ENCODE peak calls at places on chromosomes 1 and 21, in six cellular contexts. U is pancreas, X is GM23338, W is left ventricle myocardium inferior, Y is fibroblast of the aortic adventitia, E is HFF-Myc. H is an unnamed sample.

GRCh38 chr21:28118570-28118969 is 874.1 kb downstream of the LTN1 start:
- DNase-seq in U (no peak), X (no peak), W (no peak), Y (no peak), E (no peak), H (no peak)

GRCh38 chr1:210201671-210202070 is 30.9 kb upstream of the SERTAD4 start:
- DNase-seq in U (no peak), X (no peak), W (no peak), Y (no peak), E (no peak), H (no peak)

GRCh38 chr21:40905251-40905650 is 58.3 kb upstream of the DSCAM start:
- DNase-seq in U (no peak), X (no peak), W (no peak), Y (no peak), E (no peak), H (no peak)

GRCh38 chr1:202567747-202568146 is 142.5 kb downstream of the SYT2 start:
- DNase-seq in U (no peak), X (peak), W (no peak), Y (peak), E (no peak), H (peak)

GRCh38 chr1:110671323-110671722 is 3.4 kb downstream of the KCNA3 start:
- DNase-seq in U (no peak), X (no peak), W (no peak), Y (no peak), E (no peak), H (no peak)

GRCh38 chr1:60535713-60536112 is 462.1 kb upstream of the C1orf87 start:
- DNase-seq in U (no peak), X (no peak), W (no peak), Y (no peak), E (no peak), H (no peak)

GRCh38 chr21:24148461-24148860 is 1458.8 kb downstream of the MRPL39 start:
- DNase-seq in U (no peak), X (no peak), W (no peak), Y (no peak), E (no peak), H (no peak)

GRCh38 chr1:185281245-185281644 is 35.8 kb downstream of the IVNS1ABP start:
- DNase-seq in U (no peak), X (no peak), W (no peak), Y (no peak), E (no peak), H (no peak)

GRCh38 chr1:109252167-109252892 is 3.0 kb downstream of the CELSR2 start:
- DNase-seq in U (no peak), X (no peak), W (no peak), Y (no peak), E (no peak), H (no peak)

GRCh38 chr21:15592271-15592860 is 137.4 kb upstream of the USP25 start:
- DNase-seq in U (no peak), X (peak), W (no peak), Y (peak), E (peak), H (peak)

GRCh38 chr1:23010734-23011449 is 4.8 kb downstream of the TEX46 start:
- DNase-seq in U (no peak), X (no peak), W (no peak), Y (peak), E (no peak), H (peak)

GRCh38 chr1:207397525-207397926 is 56.6 kb upstream of the CR2 start:
- DNase-seq in U (no peak), X (peak), W (no peak), Y (peak), E (peak), H (no peak)

GRCh38 chr1:172946814-172947507 is 103.8 kb downstream of the TNFSF18 start:
- DNase-seq in U (no peak), X (no peak), W (no peak), Y (no peak), E (no peak), H (no peak)

GRCh38 chr1:172845371-172845770 is 186.5 kb downstream of the FASLG start:
- DNase-seq in U (no peak), X (peak), W (no peak), Y (peak), E (no peak), H (no peak)

GRCh38 chr1:246210751-246211150 is 296.3 kb downstream of the SMYD3 start:
- DNase-seq in U (no peak), X (peak), W (no peak), Y (no peak), E (no peak), H (no peak)

GRCh38 chr1:53298163-53298685 is 29.6 kb downstream of the LRP8 start:
- DNase-seq in U (no peak), X (no peak), W (no peak), Y (peak), E (no peak), H (peak)

GRCh38 chr1:236159704-236160539 is 17.6 kb downstream of the GPR137B start:
- DNase-seq in U (no peak), X (no peak), W (no peak), Y (no peak), E (no peak), H (no peak)

GRCh38 chr1:236161230-236161629 is 18.9 kb downstream of the GPR137B start:
- DNase-seq in U (no peak), X (no peak), W (no peak), Y (no peak), E (no peak), H (no peak)

GRCh38 chr1:236163460-236164153 is 21.3 kb downstream of the GPR137B start:
- DNase-seq in U (no peak), X (no peak), W (no peak), Y (no peak), E (no peak), H (no peak)

GRCh38 chr1:236158719-236159118 is 16.4 kb downstream of the GPR137B start:
- DNase-seq in U (no peak), X (no peak), W (no peak), Y (no peak), E (no peak), H (no peak)

GRCh38 chr1:236160540-236161127 is 18.3 kb downstream of the GPR137B start:
- DNase-seq in U (no peak), X (no peak), W (no peak), Y (no peak), E (no peak), H (no peak)
- TF ChIP-seq CTCF in U (no peak), X (no peak), W (no peak), Y (no peak), E (no peak), H (no peak)

GRCh38 chr21:32410916-32411315 is 1.6 kb upstream of the EVA1C start:
- DNase-seq in U (no peak), X (no peak), W (no peak), Y (no peak), E (no peak), H (no peak)
- H3K4me3 ChIP-seq in U (peak), X (peak), W (peak), Y (no peak), E (peak), H (no peak)

GRCh38 chr1:176119549-176119948 is 87.5 kb downstream of the COP1 start:
- DNase-seq in U (no peak), X (peak), W (no peak), Y (peak), E (no peak), H (no peak)
- TF ChIP-seq CTCF in U (no peak), X (peak), W (peak), Y (peak), E (peak), H (peak)

GRCh38 chr21:32093758-32094463 is 184.9 kb downstream of the MIS18A start:
- DNase-seq in U (no peak), X (no peak), W (no peak), Y (no peak), E (no peak), H (no peak)
- H3K4me3 ChIP-seq in U (no peak), X (no peak), W (no peak), Y (no peak), E (no peak), H (no peak)

DNA sequence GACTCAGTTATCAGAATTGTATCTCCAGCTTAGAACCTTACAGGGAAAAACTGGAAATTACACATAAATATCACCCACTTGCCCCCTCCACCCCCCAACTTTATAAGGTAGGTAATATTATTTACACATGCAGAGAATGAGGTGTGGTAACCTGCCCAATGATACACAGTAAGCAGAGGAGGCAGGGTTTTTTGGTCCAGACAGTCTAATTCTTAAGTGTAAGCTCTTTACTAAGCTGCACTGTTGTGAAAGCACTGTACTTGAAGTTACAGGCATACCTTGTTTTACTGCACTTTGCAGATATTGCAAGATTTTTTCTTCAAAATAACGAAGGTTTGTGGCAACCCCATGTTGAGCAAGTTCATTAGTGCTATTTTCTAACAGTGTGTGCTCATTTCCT is 24.8 kb upstream of the MYOCOS start:
- DNase-seq in U (no peak), X (no peak), W (no peak), Y (no peak), E (no peak), H (no peak)
- TF ChIP-seq CTCF in U (no peak), X (no peak), W (no peak), Y (no peak), E (no peak), H (no peak)

GRCh38 chr1:184221087-184221486 is 165.7 kb upstream of the C1orf21 start:
- DNase-seq in U (no peak), X (no peak), W (no peak), Y (no peak), E (no peak), H (no peak)

GRCh38 chr1:184219414-184219813 is 167.4 kb upstream of the C1orf21 start:
- DNase-seq in U (no peak), X (no peak), W (no peak), Y (no peak), E (no peak), H (no peak)

GRCh38 chr1:184225501-184226487 is 161.0 kb upstream of the C1orf21 start:
- DNase-seq in U (no peak), X (peak), W (no peak), Y (no peak), E (no peak), H (no peak)

GRCh38 chr1:184223216-184223615 is 163.6 kb upstream of the C1orf21 start:
- DNase-seq in U (no peak), X (peak), W (no peak), Y (no peak), E (no peak), H (no peak)

DNA sequence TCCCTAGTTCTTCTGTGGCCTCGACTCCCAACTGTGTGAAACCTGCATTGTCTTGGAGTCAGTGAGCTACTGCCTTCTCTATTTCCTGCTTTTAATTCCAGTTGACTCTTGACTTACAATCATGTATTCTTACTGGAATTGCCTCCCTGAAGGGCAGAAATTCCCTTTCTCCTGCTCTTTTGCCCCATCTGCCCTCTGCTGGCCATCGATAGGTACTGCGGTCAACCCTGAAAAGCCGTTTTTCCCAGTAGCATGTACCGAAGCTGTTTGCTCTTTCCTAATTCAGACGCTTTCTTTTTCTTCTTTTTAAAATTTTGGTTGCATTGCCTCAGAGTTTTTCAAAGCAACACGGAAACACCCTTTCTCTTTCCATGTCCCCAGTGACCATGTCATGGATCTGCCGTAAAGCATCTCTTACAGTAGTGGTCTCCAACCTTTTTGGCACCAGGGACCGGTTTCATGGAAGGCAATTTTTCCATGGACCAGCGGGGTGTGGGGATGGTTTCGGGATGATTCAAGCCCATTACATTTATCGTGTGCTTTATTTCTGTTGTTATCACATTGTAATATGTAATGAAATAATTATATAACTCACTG is 164.2 kb upstream of the C1orf21 start:
- DNase-seq in U (peak), X (peak), W (no peak), Y (peak), E (no peak), H (peak)
- H3K4me3 ChIP-seq in U (peak), X (no peak), W (peak), Y (peak), E (no peak), H (no peak)

GRCh38 chr1:165827199-165828102 is at the start of gene UCK2:
- DNase-seq in U (peak), X (peak), W (peak), Y (peak), E (no peak), H (peak)
- TF ChIP-seq CTCF in U (no peak), X (peak), W (peak), Y (no peak), E (no peak), H (no peak)

DNA sequence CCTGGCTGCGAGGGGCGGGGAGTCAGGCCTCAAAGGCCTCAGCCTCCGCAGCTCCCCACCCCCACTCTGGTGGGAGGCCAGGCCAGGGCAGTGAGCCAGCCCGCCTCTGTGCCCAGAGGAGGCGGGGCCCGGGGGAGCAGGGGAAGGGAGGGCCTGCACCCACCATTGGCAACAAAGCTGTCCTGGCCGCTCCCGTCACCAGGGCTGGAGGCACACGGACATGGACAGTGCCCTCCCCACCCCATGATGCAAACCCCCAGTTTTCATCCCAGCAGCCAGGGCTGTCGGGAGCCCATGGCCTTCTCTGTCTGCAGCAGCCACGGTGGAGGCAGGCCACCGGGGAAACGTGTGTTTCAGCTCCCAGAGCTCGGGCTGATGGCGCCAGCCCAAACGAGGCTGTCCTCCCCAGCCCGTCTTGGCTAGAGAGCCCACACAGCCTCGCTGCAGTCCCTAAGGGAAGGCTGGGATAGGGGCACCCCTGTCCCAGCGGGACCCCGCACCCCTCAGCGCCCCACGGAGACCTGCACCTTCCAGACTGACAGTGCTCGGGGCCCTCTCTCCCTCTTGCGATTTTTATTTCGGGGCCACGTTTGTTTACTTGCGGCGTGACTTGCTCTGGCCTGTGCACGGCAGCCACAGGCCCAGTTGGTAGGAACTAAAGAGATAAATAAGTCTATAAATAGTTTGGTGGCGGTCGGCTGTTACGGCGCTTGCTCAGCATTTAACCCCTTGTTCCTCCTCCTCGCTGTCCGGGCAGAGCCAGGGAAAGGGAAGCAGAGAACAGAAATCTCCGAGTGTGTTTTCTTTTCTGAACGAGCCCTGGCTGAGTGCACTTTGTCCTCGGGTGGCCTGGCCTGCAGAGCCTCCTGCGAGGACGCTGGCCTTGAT is 101.8 kb downstream of the PRDM16 start:
- DNase-seq in U (peak), X (no peak), W (peak), Y (peak), E (no peak), H (peak)
- H3K4me3 ChIP-seq in U (peak), X (no peak), W (peak), Y (peak), E (no peak), H (no peak)

DNA sequence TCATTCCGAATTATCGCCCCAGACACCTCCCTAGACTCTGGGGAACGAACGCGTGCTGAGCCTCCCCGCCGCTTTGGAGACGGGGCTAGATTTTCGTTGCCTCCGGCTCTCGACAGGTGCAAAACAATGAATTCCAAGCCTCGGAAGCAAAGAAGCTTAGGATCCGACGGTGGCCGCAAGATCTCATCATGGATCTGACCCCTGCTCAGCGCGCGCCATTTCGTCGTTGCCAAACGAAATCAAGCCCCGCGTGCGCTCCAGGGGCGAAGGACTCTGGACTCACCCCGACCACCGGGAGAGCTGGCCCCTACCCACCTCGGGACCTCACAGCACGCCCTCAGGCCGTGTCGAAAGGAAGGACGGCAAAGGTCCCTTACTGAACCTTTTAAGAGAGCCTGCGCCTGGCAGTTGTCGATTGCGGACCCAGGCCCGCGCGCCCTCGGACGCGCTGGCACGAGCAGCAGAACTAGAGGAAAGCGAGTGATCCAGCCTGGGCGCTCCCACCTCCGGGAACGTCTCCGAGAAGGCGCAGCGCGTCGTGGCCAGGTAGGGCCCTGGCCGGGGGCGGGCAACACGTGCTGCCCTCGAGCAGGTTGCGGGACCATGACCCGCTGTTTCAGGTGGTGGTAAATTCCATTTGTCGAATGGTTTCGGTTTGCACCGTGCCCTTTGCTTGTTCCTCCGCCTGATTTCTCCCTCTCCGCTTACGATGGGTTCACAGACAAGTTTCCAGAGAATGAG is 1.6 kb upstream of the RUNX3 start:
- DNase-seq in U (no peak), X (peak), W (no peak), Y (no peak), E (no peak), H (no peak)
- TF ChIP-seq CTCF in U (no peak), X (no peak), W (no peak), Y (no peak), E (peak), H (no peak)

GRCh38 chr1:169107673-169108160 is 1.2 kb downstream of the ATP1B1 start:
- DNase-seq in U (peak), X (no peak), W (peak), Y (peak), E (no peak), H (peak)

GRCh38 chr1:169106095-169106920 is at the start of gene ATP1B1:
- DNase-seq in U (peak), X (peak), W (peak), Y (peak), E (peak), H (peak)

GRCh38 chr1:169105434-169106094 is 926 bp upstream of the ATP1B1 start:
- DNase-seq in U (peak), X (peak), W (peak), Y (no peak), E (no peak), H (peak)

GRCh38 chr1:169108897-169109560 is 2.5 kb downstream of the ATP1B1 start:
- DNase-seq in U (no peak), X (peak), W (peak), Y (no peak), E (peak), H (no peak)

GRCh38 chr1:169106921-169107672 is 607 bp downstream of the ATP1B1 start:
- DNase-seq in U (no peak), X (peak), W (peak), Y (peak), E (no peak), H (peak)
- H3K4me3 ChIP-seq in U (peak), X (peak), W (peak), Y (peak), E (peak), H (peak)

H was measured in astrocyte of the spinal cord.